ENCODE peak calls at places on chromosomes 5 and 9, in seven cellular contexts. One of them, this sample, is unnamed.

GRCh38 chr9:133573791-133574515 is 35.2 kb downstream of the FAM163B start:
- DNase-seq in NT2/D1: no peak
- DNase-seq in AG04450: no peak
- DNase-seq in GM06990: no peak
- DNase-seq in astrocyte of the spinal cord: no peak
- DNase-seq in adipocyte: no peak
- DNase-seq in stomach: no peak
- DNase-seq in this sample: no peak

GRCh38 chr5:6604946-6605345 is 27.9 kb downstream of the NSUN2 start:
- DNase-seq in stomach: no peak
- DNase-seq in adipocyte: no peak
- DNase-seq in astrocyte of the spinal cord: no peak
- DNase-seq in GM06990: no peak
- DNase-seq in NT2/D1: no peak
- DNase-seq in AG04450: no peak
- DNase-seq in this sample: peak; percentile 39

GRCh38 chr5:8756498-8757084 is 789.3 kb downstream of the SEMA5A start:
- DNase-seq in adipocyte: peak; percentile 64
- DNase-seq in stomach: no peak
- DNase-seq in astrocyte of the spinal cord: peak; percentile 73
- DNase-seq in GM06990: no peak
- DNase-seq in NT2/D1: peak; percentile 23
- DNase-seq in AG04450: no peak
- DNase-seq in this sample: peak; percentile 25

GRCh38 chr5:56637321-56637920 is 177.9 kb upstream of the MAP3K1 start:
- DNase-seq in adipocyte: peak; percentile 25
- DNase-seq in GM06990: no peak
- DNase-seq in astrocyte of the spinal cord: peak; percentile 43
- DNase-seq in stomach: no peak
- DNase-seq in NT2/D1: no peak
- DNase-seq in AG04450: no peak
- DNase-seq in this sample: peak; percentile 16

GRCh38 chr5:128366147-128366546 is 171.9 kb downstream of the FBN2 start:
- DNase-seq in stomach: no peak
- DNase-seq in astrocyte of the spinal cord: no peak
- DNase-seq in AG04450: no peak
- DNase-seq in NT2/D1: no peak
- DNase-seq in adipocyte: no peak
- DNase-seq in GM06990: no peak
- DNase-seq in this sample: no peak

GRCh38 chr9:100087218-100087617 is 11.6 kb downstream of the ERP44 start:
- DNase-seq in astrocyte of the spinal cord: peak; percentile 77
- DNase-seq in GM06990: peak; percentile 32
- DNase-seq in adipocyte: no peak
- DNase-seq in stomach: no peak
- DNase-seq in NT2/D1: no peak
- DNase-seq in AG04450: no peak
- DNase-seq in this sample: no peak

GRCh38 chr9:5459289-5459829 is 9.0 kb downstream of the CD274 start:
- DNase-seq in astrocyte of the spinal cord: no peak
- DNase-seq in NT2/D1: no peak
- DNase-seq in stomach: peak; percentile 32
- DNase-seq in AG04450: no peak
- DNase-seq in adipocyte: no peak
- DNase-seq in GM06990: no peak
- DNase-seq in this sample: no peak

GRCh38 chr9:129697956-129698757 is 32.7 kb downstream of the PRRX2 start:
- DNase-seq in stomach: no peak
- DNase-seq in GM06990: no peak
- DNase-seq in NT2/D1: no peak
- DNase-seq in astrocyte of the spinal cord: no peak
- DNase-seq in adipocyte: peak; percentile 73
- DNase-seq in AG04450: no peak
- DNase-seq in this sample: peak; percentile 79

GRCh38 chr5:172637122-172637580 is 3.9 kb upstream of the NEURL1B start:
- DNase-seq in NT2/D1: no peak
- DNase-seq in adipocyte: no peak
- DNase-seq in AG04450: no peak
- DNase-seq in stomach: no peak
- DNase-seq in GM06990: no peak
- DNase-seq in astrocyte of the spinal cord: no peak
- DNase-seq in this sample: peak; percentile 53

GRCh38 chr5:149422429-149423286 is 43.6 kb upstream of the IL17B start:
- DNase-seq in adipocyte: peak; percentile 71
- DNase-seq in GM06990: no peak
- DNase-seq in stomach: no peak
- DNase-seq in astrocyte of the spinal cord: peak; percentile 84
- DNase-seq in NT2/D1: no peak
- DNase-seq in AG04450: peak; percentile 95
- DNase-seq in this sample: peak; percentile 79

GRCh38 chr5:137281201-137281600 is 217.9 kb downstream of the SPOCK1 start:
- DNase-seq in adipocyte: no peak
- DNase-seq in AG04450: no peak
- DNase-seq in stomach: no peak
- DNase-seq in astrocyte of the spinal cord: no peak
- DNase-seq in GM06990: no peak
- DNase-seq in NT2/D1: no peak
- DNase-seq in this sample: no peak

GRCh38 chr9:110601098-110601497 is 21.6 kb upstream of the SVEP1 start:
- DNase-seq in astrocyte of the spinal cord: no peak
- DNase-seq in GM06990: no peak
- DNase-seq in AG04450: no peak
- DNase-seq in adipocyte: no peak
- DNase-seq in stomach: no peak
- DNase-seq in NT2/D1: no peak
- DNase-seq in this sample: no peak

GRCh38 chr9:99085949-99086948 is 18.7 kb upstream of the TGFBR1 start:
- DNase-seq in stomach: no peak
- DNase-seq in GM06990: no peak
- DNase-seq in NT2/D1: no peak
- DNase-seq in AG04450: no peak
- DNase-seq in astrocyte of the spinal cord: peak; percentile 88
- DNase-seq in adipocyte: peak; percentile 60
- DNase-seq in this sample: no peak

GRCh38 chr5:168362097-168362885 is 70.8 kb downstream of the WWC1 start:
- DNase-seq in adipocyte: no peak
- DNase-seq in AG04450: no peak
- DNase-seq in GM06990: no peak
- DNase-seq in astrocyte of the spinal cord: no peak
- DNase-seq in stomach: peak; percentile 26
- DNase-seq in NT2/D1: no peak
- DNase-seq in this sample: no peak

GRCh38 chr9:127523312-127523851 is 72.1 kb downstream of the LRSAM1 start:
- DNase-seq in stomach: no peak
- DNase-seq in AG04450: no peak
- DNase-seq in adipocyte: peak; percentile 47
- DNase-seq in GM06990: no peak
- DNase-seq in astrocyte of the spinal cord: peak; percentile 41
- DNase-seq in NT2/D1: no peak
- DNase-seq in this sample: peak; percentile 72

GRCh38 chr5:126544087-126544740 is 50.8 kb downstream of the ALDH7A1 start:
- DNase-seq in NT2/D1: no peak
- DNase-seq in adipocyte: peak; percentile 47
- DNase-seq in GM06990: no peak
- DNase-seq in AG04450: no peak
- DNase-seq in astrocyte of the spinal cord: no peak
- DNase-seq in stomach: peak; percentile 40
- DNase-seq in this sample: peak; percentile 30

GRCh38 chr5:58922392-58923171 is 339.7 kb downstream of the RAB3C start:
- DNase-seq in AG04450: no peak
- DNase-seq in GM06990: no peak
- DNase-seq in adipocyte: no peak
- DNase-seq in astrocyte of the spinal cord: peak; percentile 77
- DNase-seq in NT2/D1: no peak
- DNase-seq in stomach: peak; percentile 85
- DNase-seq in this sample: no peak

GRCh38 chr9:133711428-133712220 is 26.5 kb downstream of the SARDH start:
- DNase-seq in adipocyte: no peak
- DNase-seq in AG04450: peak; percentile 37
- DNase-seq in GM06990: no peak
- DNase-seq in stomach: no peak
- DNase-seq in astrocyte of the spinal cord: peak; percentile 77
- DNase-seq in NT2/D1: no peak
- DNase-seq in this sample: peak; percentile 58

GRCh38 chr5:54803381-54804025 is 181.9 kb downstream of the ESM1 start:
- DNase-seq in NT2/D1: no peak
- DNase-seq in stomach: no peak
- DNase-seq in GM06990: no peak
- DNase-seq in astrocyte of the spinal cord: no peak
- DNase-seq in adipocyte: peak; percentile 51
- DNase-seq in AG04450: no peak
- DNase-seq in this sample: no peak

GRCh38 chr5:39447059-39447458 is 22.3 kb upstream of the DAB2 start:
- DNase-seq in astrocyte of the spinal cord: peak; percentile 51
- DNase-seq in stomach: no peak
- DNase-seq in NT2/D1: no peak
- DNase-seq in adipocyte: peak; percentile 9
- DNase-seq in AG04450: no peak
- DNase-seq in GM06990: no peak
- DNase-seq in this sample: no peak

GRCh38 chr5:103098993-103099392 is 20.9 kb downstream of the GIN1 start:
- DNase-seq in astrocyte of the spinal cord: no peak
- DNase-seq in NT2/D1: no peak
- DNase-seq in adipocyte: no peak
- DNase-seq in stomach: no peak
- DNase-seq in AG04450: no peak
- DNase-seq in GM06990: no peak
- DNase-seq in this sample: no peak

GRCh38 chr5:72600401-72600981 is 93.3 kb upstream of the ZNF366 start:
- DNase-seq in GM06990: no peak
- DNase-seq in adipocyte: peak; percentile 87
- DNase-seq in AG04450: peak; percentile 44
- DNase-seq in astrocyte of the spinal cord: peak; percentile 88
- DNase-seq in stomach: no peak
- DNase-seq in NT2/D1: no peak
- DNase-seq in this sample: no peak

GRCh38 chr5:172645271-172645670 is 4.2 kb downstream of the NEURL1B start:
- DNase-seq in NT2/D1: no peak
- DNase-seq in AG04450: no peak
- DNase-seq in astrocyte of the spinal cord: no peak
- DNase-seq in adipocyte: no peak
- DNase-seq in GM06990: no peak
- DNase-seq in stomach: no peak
- DNase-seq in this sample: no peak

GRCh38 chr5:132566657-132567056 is 9.9 kb downstream of the RAD50 start:
- DNase-seq in astrocyte of the spinal cord: no peak
- DNase-seq in NT2/D1: no peak
- DNase-seq in stomach: no peak
- DNase-seq in GM06990: no peak
- DNase-seq in adipocyte: no peak
- DNase-seq in AG04450: no peak
- DNase-seq in this sample: no peak

GRCh38 chr9:134344068-134344820 is 18.0 kb downstream of the RXRA start:
- DNase-seq in AG04450: no peak
- DNase-seq in GM06990: no peak
- DNase-seq in astrocyte of the spinal cord: peak; percentile 32
- DNase-seq in stomach: no peak
- DNase-seq in adipocyte: no peak
- DNase-seq in NT2/D1: no peak
- DNase-seq in this sample: peak; percentile 67

DNA sequence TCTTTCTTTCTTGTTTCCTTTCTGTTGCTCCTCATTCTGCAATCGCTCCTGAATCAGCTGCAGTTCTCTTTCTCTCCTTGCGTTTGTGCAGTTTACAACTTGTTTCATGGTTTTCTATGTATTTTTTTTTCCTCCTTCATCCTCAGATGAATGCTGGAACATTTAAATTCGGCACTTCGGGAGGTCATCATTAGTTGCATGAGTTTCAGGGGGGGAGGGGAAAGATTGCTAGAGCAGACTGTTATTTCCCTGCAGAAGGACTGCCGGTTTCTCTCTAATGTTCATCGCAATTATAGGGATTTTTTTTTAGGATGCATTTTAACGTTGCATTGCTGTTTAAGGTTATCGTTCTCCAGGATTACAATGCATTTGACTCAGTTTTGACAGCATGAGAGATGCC is 1311.9 kb upstream of the WWC1 start:
- DNase-seq in stomach: no peak
- DNase-seq in adipocyte: no peak
- DNase-seq in AG04450: no peak
- DNase-seq in GM06990: no peak
- DNase-seq in NT2/D1: no peak
- DNase-seq in astrocyte of the spinal cord: peak; percentile 16
- DNase-seq in this sample: no peak
- H3K4me3 ChIP-seq in stomach: peak overlapping the region; percentile 54
- H3K4me3 ChIP-seq in adipocyte: peak overlapping the region; percentile 72
- H3K4me3 ChIP-seq in AG04450: no peak overlapping the region
- H3K4me3 ChIP-seq in GM06990: no peak overlapping the region
- H3K4me3 ChIP-seq in NT2/D1: peak overlapping the region; percentile 70
- H3K4me3 ChIP-seq in astrocyte of the spinal cord: peak overlapping the region; percentile 49
- H3K4me3 ChIP-seq in this sample: peak overlapping the region; percentile 71

DNA sequence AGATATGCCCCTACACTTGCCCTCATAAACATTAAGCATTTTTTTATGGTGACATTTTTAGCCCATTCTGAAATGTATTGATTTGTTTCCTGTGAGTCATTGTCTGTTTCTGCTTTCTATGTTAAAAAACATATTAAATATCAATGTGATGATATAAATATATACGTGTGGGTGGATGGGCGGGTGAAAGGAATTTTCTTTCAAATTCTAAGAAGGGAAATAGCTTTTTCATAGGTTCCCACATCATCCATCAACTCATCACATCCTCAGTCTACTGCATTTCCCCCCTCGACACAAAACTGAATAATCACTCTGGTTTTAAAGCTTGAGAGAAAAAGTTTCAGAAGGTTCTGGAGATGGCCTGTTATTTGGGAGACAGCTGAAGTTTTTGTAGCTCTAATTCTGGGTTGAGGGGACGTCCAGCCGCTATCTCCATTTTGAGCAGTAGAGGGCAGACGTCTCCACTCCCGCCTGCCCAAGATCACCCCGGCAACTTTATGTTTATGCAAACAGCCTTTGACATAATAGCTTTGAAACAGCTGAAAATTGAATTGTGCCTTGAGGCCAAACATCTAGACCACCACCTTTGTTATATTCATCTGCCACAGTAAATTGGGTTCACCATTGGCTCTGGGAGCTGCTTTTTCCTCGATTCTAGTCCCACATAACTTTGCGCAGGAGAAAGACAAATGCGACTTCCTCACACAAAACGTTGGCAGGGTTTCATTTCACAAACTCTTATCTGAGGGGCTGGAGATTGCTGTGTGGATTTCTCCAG is 216.2 kb upstream of the CLINT1 start:
- DNase-seq in adipocyte: peak; percentile 91
- DNase-seq in stomach: peak; percentile 44
- DNase-seq in AG04450: peak; percentile 11
- DNase-seq in astrocyte of the spinal cord: peak; percentile 79
- DNase-seq in GM06990: peak; percentile 3
- DNase-seq in NT2/D1: peak; percentile 38
- DNase-seq in this sample: peak; percentile 27
- H3K4me3 ChIP-seq in adipocyte: peak overlapping the region; percentile 69
- H3K4me3 ChIP-seq in stomach: peak overlapping the region; percentile 31
- H3K4me3 ChIP-seq in AG04450: peak overlapping the region; percentile 1
- H3K4me3 ChIP-seq in astrocyte of the spinal cord: peak overlapping the region; percentile 23
- H3K4me3 ChIP-seq in GM06990: no peak overlapping the region
- H3K4me3 ChIP-seq in NT2/D1: no peak overlapping the region
- H3K4me3 ChIP-seq in this sample: no peak overlapping the region

GRCh38 chr9:117413346-117414219 is 1.3 kb downstream of the ASTN2 start:
- DNase-seq in adipocyte: no peak
- DNase-seq in AG04450: no peak
- DNase-seq in astrocyte of the spinal cord: no peak
- DNase-seq in stomach: no peak
- DNase-seq in NT2/D1: no peak
- DNase-seq in GM06990: peak; percentile 6
- DNase-seq in this sample: peak; percentile 87
- H3K4me3 ChIP-seq in adipocyte: no peak overlapping the region
- H3K4me3 ChIP-seq in AG04450: no peak overlapping the region
- H3K4me3 ChIP-seq in astrocyte of the spinal cord: no peak overlapping the region
- H3K4me3 ChIP-seq in stomach: peak overlapping the region; percentile 49
- H3K4me3 ChIP-seq in NT2/D1: peak overlapping the region; percentile 67
- H3K4me3 ChIP-seq in GM06990: no peak overlapping the region
- H3K4me3 ChIP-seq in this sample: peak overlapping the region; percentile 43

GRCh38 chr5:633521-633955 is 21.4 kb downstream of the CEP72 start:
- DNase-seq in astrocyte of the spinal cord: peak; percentile 16
- DNase-seq in GM06990: no peak
- DNase-seq in stomach: no peak
- DNase-seq in NT2/D1: no peak
- DNase-seq in AG04450: peak; percentile 48
- DNase-seq in adipocyte: no peak
- DNase-seq in this sample: no peak
- H3K4me3 ChIP-seq in astrocyte of the spinal cord: no peak overlapping the region
- H3K4me3 ChIP-seq in GM06990: no peak overlapping the region
- H3K4me3 ChIP-seq in stomach: no peak overlapping the region
- H3K4me3 ChIP-seq in NT2/D1: no peak overlapping the region
- H3K4me3 ChIP-seq in AG04450: no peak overlapping the region
- H3K4me3 ChIP-seq in adipocyte: no peak overlapping the region
- H3K4me3 ChIP-seq in this sample: no peak overlapping the region

This sample was measured in H7.